ENCODE peak calls at places on chromosomes 1 and 21, in nine cellular contexts. K is uterus; P is CD4-positive, CD25-positive, alpha-beta regulatory T cell; D is BE2C; X is breast epithelium; A is lower lobe of right lung; Y is aorta; I is Peyer's patch; C is hepatocyte. U is an unnamed sample.

GRCh38 chr1:204896787-204897469 is 26.3 kb downstream of the NFASC start:
- DNase-seq in Y (no peak), C (no peak), P (no peak), D (no peak), X (no peak), I (no peak), A (no peak), K (no peak), U (no peak)

GRCh38 chr1:246281639-246282038 is 225.4 kb downstream of the SMYD3 start:
- DNase-seq in D (no peak), A (no peak), P (no peak), C (no peak), Y (no peak), K (no peak), I (no peak), X (no peak), U (no peak)

GRCh38 chr1:180213401-180214177 is 16.5 kb upstream of the LHX4 start:
- DNase-seq in K (no peak), A (no peak), I (peak; percentile 20), D (no peak), Y (peak; percentile 52), P (peak; percentile 32), X (no peak), C (no peak), U (no peak)

GRCh38 chr1:10679521-10680220 is 116.8 kb downstream of the CASZ1 start:
- DNase-seq in X (peak; percentile 71), C (peak; percentile 70), D (peak; percentile 66), I (no peak), A (no peak), P (no peak), Y (no peak), K (no peak), U (no peak)

GRCh38 chr1:119827010-119827409 is 15.8 kb upstream of the REG4 start:
- DNase-seq in Y (no peak), D (no peak), C (no peak), A (no peak), I (no peak), P (no peak), X (no peak), K (no peak), U (no peak)

GRCh38 chr1:226632922-226633351 is 84.4 kb downstream of the STUM start:
- DNase-seq in X (no peak), K (peak; percentile 35), Y (no peak), I (peak; percentile 40), A (peak; percentile 78), P (no peak), D (peak; percentile 5), C (no peak), U (no peak)

GRCh38 chr1:20320734-20321133 is 30.1 kb downstream of the VWA5B1 start:
- DNase-seq in P (no peak), C (no peak), A (no peak), Y (no peak), D (peak; percentile 15), K (no peak), I (no peak), X (no peak), U (no peak)

GRCh38 chr1:32775640-32776337 is 41.4 kb downstream of the YARS1 start:
- DNase-seq in D (no peak), A (no peak), C (no peak), Y (no peak), P (no peak), K (no peak), I (no peak), X (no peak), U (no peak)

GRCh38 chr1:41517039-41517438 is 32.6 kb upstream of the EDN2 start:
- DNase-seq in X (no peak), A (no peak), P (no peak), D (no peak), K (no peak), C (no peak), Y (no peak), I (no peak), U (no peak)

GRCh38 chr1:201020647-201021332 is 2.7 kb downstream of the KIF21B start:
- DNase-seq in X (no peak), D (no peak), K (no peak), P (no peak), C (no peak), A (no peak), Y (no peak), I (no peak), U (peak; percentile 47)

GRCh38 chr21:43588957-43589356 is 70.3 kb downstream of the HSF2BP start:
- DNase-seq in Y (no peak), K (no peak), X (no peak), A (no peak), D (no peak), I (no peak), P (no peak), C (peak; percentile 46), U (no peak)

GRCh38 chr1:15733218-15733725 is 2.8 kb upstream of the SLC25A34 start:
- DNase-seq in I (peak; percentile 41), D (no peak), P (no peak), A (no peak), K (no peak), X (no peak), C (no peak), Y (no peak), U (no peak)

GRCh38 chr1:153238536-153238935 is 21.0 kb upstream of the LORICRIN start:
- DNase-seq in I (no peak), A (no peak), C (no peak), Y (no peak), K (no peak), X (no peak), P (no peak), D (no peak), U (no peak)

GRCh38 chr1:24020032-24020431 is 39.9 kb upstream of the SRSF10 start:
- DNase-seq in C (no peak), X (no peak), I (no peak), A (no peak), K (peak; percentile 80), D (no peak), Y (peak; percentile 71), P (no peak), U (no peak)

GRCh38 chr1:24010650-24011049 is 30.5 kb upstream of the SRSF10 start:
- DNase-seq in P (no peak), C (no peak), X (no peak), Y (no peak), D (no peak), I (no peak), K (no peak), A (no peak), U (no peak)

GRCh38 chr1:24020470-24020869 is 40.3 kb upstream of the SRSF10 start:
- DNase-seq in I (no peak), C (no peak), P (no peak), Y (no peak), A (no peak), X (no peak), D (no peak), K (no peak), U (no peak)

GRCh38 chr1:24018611-24019580 is 38.8 kb upstream of the SRSF10 start:
- DNase-seq in C (peak; percentile 98), D (peak; percentile 18), A (peak; percentile 94), K (peak; percentile 99), I (peak; percentile 93), P (no peak), Y (peak; percentile 95), X (peak; percentile 97), U (peak; percentile 98)

DNA sequence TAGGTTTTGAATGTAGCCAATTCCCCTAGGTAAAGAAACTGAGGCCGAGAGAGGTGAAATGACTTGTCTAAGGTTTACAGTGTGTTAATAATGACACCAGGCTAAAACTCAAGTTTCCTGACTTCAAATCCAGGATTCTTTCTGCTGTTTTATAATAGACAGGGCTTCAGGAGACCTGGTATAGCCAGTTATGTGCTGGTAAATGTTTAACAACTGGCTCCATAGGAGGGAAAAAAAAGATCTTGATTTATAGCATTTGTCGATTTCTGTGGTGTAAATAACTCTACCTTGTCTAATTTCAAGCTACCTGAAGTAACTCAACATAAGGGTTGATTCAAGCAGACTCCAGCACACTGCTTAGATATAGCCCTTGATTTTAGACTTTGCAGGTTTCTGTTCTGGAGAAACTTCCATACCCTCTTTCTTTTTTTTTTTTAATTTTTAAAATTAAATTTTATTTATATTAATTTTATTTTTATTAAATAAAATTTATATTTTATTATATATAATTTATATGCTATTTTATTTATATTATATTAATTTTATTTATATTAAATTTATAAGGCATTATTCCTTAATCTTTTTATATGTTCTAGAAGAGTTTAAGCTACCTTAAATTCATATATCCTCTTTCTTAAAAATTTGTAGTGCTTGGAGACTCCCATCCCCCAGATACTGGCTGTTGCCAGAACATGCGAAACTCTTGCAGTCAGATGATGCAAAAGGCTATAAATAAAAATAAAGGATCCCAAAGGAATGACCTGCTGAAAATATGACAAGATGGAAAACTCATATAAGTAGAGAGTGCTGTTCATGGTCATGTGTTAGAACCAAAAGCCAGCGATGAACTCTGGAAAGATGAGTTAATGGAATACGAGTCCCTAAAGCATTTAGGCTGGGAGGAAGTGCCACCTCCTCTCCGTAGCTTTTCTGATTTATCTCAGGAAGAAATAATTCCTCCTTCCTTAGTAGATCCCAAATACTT is 35.4 kb upstream of the SRSF10 start:
- DNase-seq in I (no peak), C (peak; percentile 53), D (no peak), A (no peak), P (no peak), Y (no peak), K (peak; percentile 23), X (no peak), U (no peak)
- H3K4me1 ChIP-seq in I (no peaks in the 10 kb centered on the region), C (peaks cover 56% of the 10 kb centered on the region), D (no peaks in the 10 kb centered on the region), A (peaks cover 38% of the 10 kb centered on the region), P (no peaks in the 10 kb centered on the region), Y (no peaks in the 10 kb centered on the region), K (peaks cover 9% of the 10 kb centered on the region), X (peaks cover 6% of the 10 kb centered on the region), U (peaks cover 59% of the 10 kb centered on the region)

DNA sequence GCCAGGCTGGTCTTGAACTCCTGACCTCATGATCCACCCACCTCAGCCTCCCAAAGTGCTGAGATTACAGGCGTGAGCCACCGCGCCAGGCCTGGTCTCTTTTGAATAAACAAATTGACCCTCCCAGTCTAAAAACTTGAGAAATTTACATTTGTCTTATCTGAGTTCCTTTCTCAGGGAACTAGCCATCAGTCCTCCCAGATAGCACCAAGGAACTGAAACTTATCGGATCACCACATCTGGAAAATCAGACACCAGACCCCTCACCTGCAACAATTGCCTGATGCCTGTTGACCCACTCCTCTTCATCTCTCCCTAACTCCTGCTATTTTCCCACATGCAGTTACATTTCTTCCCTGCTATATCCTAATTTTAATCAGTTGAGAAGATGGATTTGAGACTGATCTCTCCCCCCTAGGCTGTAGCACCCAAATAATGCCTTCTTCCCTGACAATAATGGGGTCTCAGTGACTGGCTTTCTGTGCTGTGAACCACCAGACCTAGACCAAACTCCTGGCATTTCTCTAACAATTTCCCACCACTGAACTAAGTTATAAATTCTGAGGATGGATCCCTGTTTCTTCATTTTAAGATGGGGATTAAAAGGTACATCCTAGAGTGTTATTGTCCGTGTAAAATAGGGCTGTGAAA is 951 bp upstream of the CBR1 start:
- DNase-seq in I (no peak), D (no peak), A (no peak), C (no peak), X (no peak), Y (no peak), P (no peak), K (no peak), U (no peak)
- H3K4me3 ChIP-seq in I (no peak overlapping the region), D (no peak overlapping the region), A (no peak overlapping the region), C (no peak overlapping the region), X (no peak overlapping the region), Y (no peak overlapping the region), P (peak overlapping the region; percentile 63), K (no peak overlapping the region), U (no peak overlapping the region)

GRCh38 chr21:34960672-34961071 is 88.4 kb downstream of the RUNX1 start:
- DNase-seq in C (no peak), A (no peak), I (no peak), K (no peak), P (no peak), X (no peak), Y (no peak), D (no peak), U (no peak)
- H3K9me3 ChIP-seq in C (peaks cover 5% of the 10 kb centered on the region), A (no peaks in the 10 kb centered on the region), I (no peaks in the 10 kb centered on the region), K (no peaks in the 10 kb centered on the region), P (no peaks in the 10 kb centered on the region), X (no peaks in the 10 kb centered on the region), Y (no peaks in the 10 kb centered on the region), D (no peaks in the 10 kb centered on the region), U (no peaks in the 10 kb centered on the region)

GRCh38 chr21:33972539-33972938 is 56.9 kb upstream of the ATP5PO start:
- DNase-seq in X (no peak), I (no peak), P (no peak), C (no peak), Y (no peak), A (no peak), D (no peak), K (no peak), U (no peak)
- H3K4me1 ChIP-seq in X (peaks cover 5% of the 10 kb centered on the region), I (peaks cover 12% of the 10 kb centered on the region), P (peaks cover 26% of the 10 kb centered on the region), C (peaks cover 50% of the 10 kb centered on the region), Y (peaks cover 7% of the 10 kb centered on the region), A (peaks cover 27% of the 10 kb centered on the region), D (no peaks in the 10 kb centered on the region), K (peaks cover 8% of the 10 kb centered on the region), U (peaks cover 35% of the 10 kb centered on the region)

U was measured in mucosa of descending colon.